ENCODE peak calls at places on chromosomes 13 and 19, in seven cellular contexts. T is IMR-90, O is mesendoderm, Z is H9, J is mesenchymal stem cell, I is H1, C is trophoblast cell. H is an unnamed sample. For H3K4me1, the result is how much of the 10 kb centered on the place peaks cover.

GRCh38 chr13:22773475-22773874 is 407.3 kb upstream of the SGCG start:
- DNase-seq in T (no peak), O (no peak), Z (no peak), J (no peak), I (no peak), C (no peak), H (no peak)

GRCh38 chr13:94173312-94173854 is 306.1 kb downstream of the DCT start:
- DNase-seq in T (peak), O (no peak), Z (no peak), J (peak), I (no peak), C (no peak), H (no peak)

GRCh38 chr19:58059003-58059671 is at the start of gene ZNF135:
- DNase-seq in T (peak), O (peak), Z (peak), J (peak), I (peak), C (peak), H (peak)

GRCh38 chr13:46489586-46490023 is 63.4 kb upstream of the LRCH1 start:
- DNase-seq in T (peak), O (no peak), Z (no peak), J (no peak), I (no peak), C (no peak), H (no peak)

GRCh38 chr19:18193388-18194207 is 580 bp downstream of the MPV17L2 start:
- DNase-seq in T (no peak), O (peak), Z (no peak), J (peak), I (no peak), C (no peak), H (no peak)

GRCh38 chr13:61202042-61202441 is 213.6 kb downstream of the PCDH20 start:
- DNase-seq in T (no peak), O (peak), Z (peak), J (no peak), I (peak), C (no peak), H (no peak)

GRCh38 chr13:29849071-29849541 is 1.3 kb downstream of the UBL3 start:
- DNase-seq in T (peak), O (peak), Z (no peak), J (peak), I (no peak), C (peak), H (no peak)

GRCh38 chr13:113044431-113045114 is 61.0 kb upstream of the F7 start:
- DNase-seq in T (no peak), O (no peak), Z (no peak), J (no peak), I (no peak), C (no peak), H (no peak)

GRCh38 chr13:29621401-29621800 is 25.9 kb upstream of the SLC7A1 start:
- DNase-seq in T (peak), O (no peak), Z (no peak), J (peak), I (no peak), C (peak), H (no peak)

GRCh38 chr13:93446256-93446655 is 219.6 kb downstream of the GPC6 start:
- DNase-seq in T (peak), O (no peak), Z (no peak), J (no peak), I (no peak), C (no peak), H (no peak)

GRCh38 chr13:48231080-48231479 is 1.9 kb upstream of the ITM2B start:
- DNase-seq in T (no peak), O (no peak), Z (no peak), J (no peak), I (no peak), C (no peak), H (no peak)

GRCh38 chr13:25180795-25181537 is 8.9 kb upstream of the AMER2 start:
- DNase-seq in T (no peak), O (no peak), Z (no peak), J (no peak), I (no peak), C (no peak), H (no peak)

GRCh38 chr19:3692141-3693029 is 7.9 kb downstream of the PIP5K1C start:
- DNase-seq in T (no peak), O (peak), Z (no peak), J (no peak), I (no peak), C (peak), H (no peak)

GRCh38 chr13:50456111-50456510 is 387.4 kb downstream of the DLEU7 start:
- DNase-seq in T (no peak), O (no peak), Z (no peak), J (no peak), I (no peak), C (no peak), H (no peak)

GRCh38 chr13:23870356-23871146 is 18.6 kb downstream of the MIPEP start:
- DNase-seq in T (no peak), O (no peak), Z (no peak), J (no peak), I (no peak), C (no peak), H (no peak)

GRCh38 chr13:96053003-96053703 is at the start of gene UGGT2:
- DNase-seq in T (peak), O (peak), Z (peak), J (peak), I (peak), C (peak), H (peak)

GRCh38 chr13:34748078-34748477 is 194.0 kb upstream of the NBEA start:
- DNase-seq in T (no peak), O (no peak), Z (no peak), J (peak), I (no peak), C (peak), H (no peak)

GRCh38 chr13:35994131-35994966 is 136.8 kb downstream of the DCLK1 start:
- DNase-seq in T (peak), O (peak), Z (no peak), J (no peak), I (no peak), C (peak), H (no peak)

GRCh38 chr13:74145249-74145970 is 11.2 kb upstream of the KLF12 start:
- DNase-seq in T (peak), O (no peak), Z (no peak), J (peak), I (no peak), C (no peak), H (no peak)

GRCh38 chr13:41284512-41285288 is 21.3 kb upstream of the MTRF1 start:
- DNase-seq in T (peak), O (no peak), Z (no peak), J (no peak), I (no peak), C (peak), H (no peak)

GRCh38 chr19:5572556-5573286 is 5.0 kb upstream of the TINCR start:
- DNase-seq in T (no peak), O (no peak), Z (no peak), J (no peak), I (no peak), C (peak), H (no peak)

GRCh38 chr19:19169236-19170052 is 619 bp downstream of the MEF2B start:
- DNase-seq in T (no peak), O (no peak), Z (no peak), J (no peak), I (no peak), C (no peak), H (no peak)

GRCh38 chr13:22325761-22326160 is 654.9 kb downstream of the FGF9 start:
- DNase-seq in T (no peak), O (peak), Z (peak), J (no peak), I (peak), C (no peak), H (no peak)

GRCh38 chr13:101779147-101779546 is 326.7 kb downstream of the ITGBL1 start:
- DNase-seq in T (no peak), O (no peak), Z (no peak), J (no peak), I (no peak), C (no peak), H (no peak)

GRCh38 chr13:32657309-32657708 is 71.1 kb downstream of the PDS5B start:
- DNase-seq in T (no peak), O (no peak), Z (no peak), J (no peak), I (no peak), C (no peak), H (no peak)

GRCh38 chr19:47644743-47645499 is 36.0 kb downstream of the BICRA start:
- DNase-seq in T (no peak), O (no peak), Z (no peak), J (no peak), I (no peak), C (peak), H (no peak)

GRCh38 chr19:7705387-7706187 is 3.7 kb upstream of the FCER2 start:
- DNase-seq in T (no peak), O (no peak), Z (no peak), J (no peak), I (no peak), C (peak), H (no peak)

GRCh38 chr13:48563611-48564010 is 30.7 kb upstream of the RCBTB2 start:
- DNase-seq in T (no peak), O (no peak), Z (no peak), J (no peak), I (no peak), C (no peak), H (no peak)

GRCh38 chr13:24788538-24788937 is 24.6 kb downstream of the RNF17 start:
- DNase-seq in T (no peak), O (no peak), Z (no peak), J (no peak), I (no peak), C (peak), H (no peak)

GRCh38 chr19:17765069-17765618 is 13.9 kb downstream of the FCHO1 start:
- DNase-seq in T (no peak), O (no peak), Z (no peak), J (no peak), I (no peak), C (peak), H (no peak)

GRCh38 chr19:9078651-9079050 is 8.2 kb upstream of the OR1M1 start:
- DNase-seq in T (no peak), O (no peak), Z (no peak), J (no peak), I (no peak), C (no peak), H (no peak)

GRCh38 chr19:48997972-48998371 is 4.3 kb downstream of the RUVBL2 start:
- DNase-seq in T (peak), O (peak), Z (peak), J (peak), I (no peak), C (peak), H (peak)

GRCh38 chr13:48730971-48731658 is 77.4 kb downstream of the CYSLTR2 start:
- DNase-seq in T (peak), O (peak), Z (no peak), J (peak), I (no peak), C (no peak), H (no peak)

GRCh38 chr19:35264281-35265125 is 4.3 kb upstream of the USF2 start:
- DNase-seq in T (no peak), O (no peak), Z (peak), J (no peak), I (no peak), C (no peak), H (no peak)

GRCh38 chr13:102141625-102142472 is 260.0 kb downstream of the FGF14 start:
- DNase-seq in T (peak), O (peak), Z (no peak), J (peak), I (no peak), C (peak), H (no peak)

GRCh38 chr13:42279986-42280385 is 8.0 kb downstream of the AKAP11 start:
- DNase-seq in T (no peak), O (no peak), Z (no peak), J (no peak), I (no peak), C (no peak), H (no peak)

GRCh38 chr13:88717946-88718345 is 1046.8 kb downstream of the SLITRK5 start:
- DNase-seq in T (no peak), O (no peak), Z (no peak), J (no peak), I (no peak), C (no peak), H (no peak)

GRCh38 chr13:77918391-77919261 is at the start of gene EDNRB:
- DNase-seq in T (peak), O (peak), Z (peak), J (peak), I (peak), C (peak), H (peak)

GRCh38 chr19:11519138-11519537 is 9.8 kb downstream of the ECSIT start:
- DNase-seq in T (no peak), O (no peak), Z (no peak), J (no peak), I (no peak), C (no peak), H (no peak)

DNA sequence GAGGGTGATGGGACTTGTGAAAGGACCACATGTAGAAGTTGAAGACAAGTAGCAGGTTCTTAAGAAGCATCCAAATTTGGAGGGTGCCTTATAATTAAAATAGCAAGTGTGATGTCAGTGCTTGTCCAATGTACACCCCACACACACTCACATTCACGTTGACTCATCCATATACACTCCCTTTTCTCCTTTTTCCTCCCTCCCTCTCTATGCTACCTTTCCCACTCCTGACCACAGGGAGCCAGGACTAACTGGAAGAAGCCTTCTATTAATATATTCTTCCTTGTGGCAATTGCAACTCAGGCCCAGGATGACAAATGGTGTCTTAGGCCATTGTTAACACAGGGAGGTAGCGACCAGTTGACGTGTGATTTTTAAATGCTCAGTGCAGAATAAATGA is 16.3 kb upstream of the GPR183 start:
- DNase-seq in T (peak), O (no peak), Z (no peak), J (peak), I (no peak), C (no peak), H (no peak)
- H3K4me1 ChIP-seq in T (under half), O (under half), Z (under half), J (under half), I (under half), C (under half), H (under half)

GRCh38 chr13:75255653-75256052 is 226.3 kb downstream of the TBC1D4 start:
- DNase-seq in T (no peak), O (no peak), Z (no peak), J (no peak), I (no peak), C (no peak), H (no peak)
- H2BK120ac ChIP-seq in T (no peak), O (no peak), Z (no peak), J (no peak), I (no peak), C (no peak), H (no peak)

GRCh38 chr13:51666839-51667238 is 82.6 kb downstream of the WDFY2 start:
- DNase-seq in T (no peak), O (no peak), Z (no peak), J (no peak), I (no peak), C (no peak), H (no peak)
- H3K27ac ChIP-seq in T (no peak), O (no peak), Z (no peak), J (no peak), I (no peak), C (no peak), H (no peak)

DNA sequence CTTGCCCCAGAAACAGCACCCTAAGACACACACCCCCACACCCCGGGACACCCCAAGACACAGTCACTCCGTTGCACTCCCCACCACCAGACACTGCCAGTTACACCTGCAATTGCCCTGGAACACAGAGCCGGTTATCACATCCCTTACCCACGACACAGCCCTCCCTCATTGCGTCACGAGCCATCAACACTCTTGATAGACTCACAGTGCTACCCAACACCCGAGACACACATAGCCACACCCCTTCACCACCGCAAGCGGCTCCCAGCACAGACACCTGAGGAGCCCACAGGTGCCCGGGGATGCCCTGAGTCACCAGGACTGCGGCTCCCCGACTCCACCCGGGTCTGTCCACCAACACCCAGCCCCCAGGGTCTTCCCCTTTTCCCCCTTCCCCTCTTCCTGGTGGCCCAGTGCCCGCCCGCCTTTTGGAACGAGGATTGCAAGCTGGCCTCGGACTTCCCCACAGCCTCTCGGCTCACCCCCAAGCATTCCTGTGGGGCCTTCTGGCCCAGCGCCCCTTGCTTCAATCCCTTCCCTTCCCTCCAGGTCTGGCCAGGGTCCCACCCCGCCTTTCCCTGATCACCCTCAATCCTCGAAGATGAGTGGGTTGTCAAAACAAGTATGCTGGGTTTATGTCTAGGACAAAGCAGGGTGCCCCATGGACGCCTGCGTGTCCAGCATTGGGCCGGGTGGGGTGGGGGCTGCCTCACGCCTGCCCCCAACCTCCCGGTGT is 1.7 kb upstream of the PTGER1 start:
- DNase-seq in T (peak), O (peak), Z (no peak), J (peak), I (no peak), C (peak), H (no peak)
- H3K4me1 ChIP-seq in T (under half), O (under half), Z (under half), J (half or more), I (under half), C (under half), H (under half)

DNA sequence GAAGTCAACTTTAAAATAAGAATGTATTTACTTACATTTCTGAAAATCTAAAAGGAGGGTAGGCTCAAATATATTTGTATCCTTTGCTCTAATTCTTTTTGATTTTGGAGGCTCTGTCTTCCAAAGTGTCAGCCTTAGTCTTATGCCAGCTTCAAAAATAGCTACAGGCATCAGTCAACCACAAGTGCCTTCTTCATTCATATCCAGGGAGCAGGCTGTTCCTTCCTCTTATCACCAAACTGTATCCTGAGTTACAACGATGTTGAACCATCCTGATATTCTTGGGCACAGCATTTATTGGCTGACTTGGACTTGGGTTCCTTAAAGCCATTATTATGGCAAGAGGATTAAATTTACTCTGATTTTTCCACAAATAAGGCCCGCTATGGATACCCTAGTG is 1161.3 kb downstream of the PCDH17 start:
- DNase-seq in T (no peak), O (no peak), Z (no peak), J (no peak), I (no peak), C (no peak), H (no peak)
- H2BK120ac ChIP-seq in T (no peak), O (no peak), Z (no peak), J (no peak), I (no peak), C (no peak), H (no peak)

DNA sequence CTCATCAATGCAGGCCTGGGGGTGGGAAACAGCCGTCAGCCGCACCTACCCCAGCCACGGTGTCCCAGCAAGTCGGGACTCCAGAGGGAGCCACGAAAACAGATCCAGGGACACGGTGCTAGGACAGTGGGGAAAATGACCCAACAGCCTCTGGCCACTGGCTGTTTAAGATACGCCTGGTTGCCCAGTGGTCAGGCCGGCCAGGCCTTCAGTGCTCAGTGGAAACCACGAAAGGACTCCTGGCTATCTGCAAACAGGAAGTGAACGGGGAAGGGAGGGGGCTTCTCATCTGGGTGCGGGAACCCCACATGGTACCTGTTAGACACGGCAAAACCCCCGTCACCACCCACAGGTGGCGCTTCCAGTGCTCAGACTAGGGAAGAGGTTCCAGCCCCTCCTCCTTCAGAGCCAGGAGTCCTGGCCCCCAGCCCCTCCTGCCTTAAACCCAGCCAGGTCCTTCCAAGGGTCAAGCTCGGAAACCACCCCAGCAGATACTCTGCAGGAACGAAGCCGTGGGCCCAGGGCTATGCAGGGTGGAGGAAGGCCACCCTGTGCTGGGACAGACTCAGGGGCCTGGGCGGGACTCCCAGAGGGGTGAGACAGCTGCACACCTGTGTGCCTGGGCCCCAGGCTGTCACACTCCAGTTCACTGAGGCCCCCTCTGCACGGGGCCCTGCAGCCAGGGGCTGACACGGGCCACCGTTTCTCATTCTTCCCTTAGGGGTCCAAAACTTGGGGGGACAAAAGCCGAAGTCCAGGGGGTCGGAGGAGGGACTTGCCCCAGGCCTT is 4.5 kb downstream of the PPP1R12C start:
- DNase-seq in T (no peak), O (peak), Z (peak), J (no peak), I (no peak), C (no peak), H (no peak)
- H3K27ac ChIP-seq in T (no peak), O (no peak), Z (no peak), J (peak), I (peak), C (no peak), H (peak)

DNA sequence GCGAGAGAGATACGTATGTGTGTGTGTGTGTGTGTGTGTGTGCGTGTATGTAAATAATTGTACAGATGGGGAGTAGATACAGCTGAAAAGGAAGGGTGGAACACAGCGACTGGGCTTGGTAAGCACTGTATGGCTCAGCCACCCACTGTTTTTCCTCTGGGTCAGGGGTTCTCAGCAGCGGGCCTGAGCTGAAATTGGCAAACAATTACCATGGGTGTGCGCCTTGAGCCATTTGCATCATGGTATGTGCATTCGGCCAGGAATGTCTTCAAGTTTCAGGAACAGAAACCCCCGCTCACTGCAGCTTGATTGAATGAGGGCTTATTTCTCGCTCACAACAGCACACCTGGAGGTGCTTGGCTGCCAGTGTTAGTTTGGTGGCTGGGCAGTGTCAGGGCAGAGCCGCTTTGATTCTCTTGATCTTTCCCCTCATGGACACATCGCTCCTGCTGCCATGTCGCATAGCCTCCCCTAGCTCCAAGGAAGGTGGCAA is 126.7 kb downstream of the SIPA1L3 start:
- DNase-seq in T (no peak), O (peak), Z (peak), J (no peak), I (peak), C (peak), H (no peak)
- H3K4me1 ChIP-seq in T (under half), O (under half), Z (under half), J (half or more), I (under half), C (under half), H (under half)

H was measured in neuronal stem cell.